ENCODE peak calls at places on chromosomes 3 and 15, in six cellular contexts. One of them, this sample, is unnamed.

GRCh38 chr3:120689395-120689794 is 7.4 kb upstream of the HGD start:
- DNase-seq in cardiac fibroblast: no peak
- DNase-seq in mesothelial cell of epicardium: no peak
- DNase-seq in NB4: no peak
- DNase-seq in epithelial cell of esophagus: no peak
- DNase-seq in fibroblast of pulmonary artery: no peak
- DNase-seq in this sample: no peak

GRCh38 chr15:98177950-98178848 is 217.7 kb downstream of the ARRDC4 start:
- DNase-seq in mesothelial cell of epicardium: no peak
- DNase-seq in NB4: peak; percentile 83
- DNase-seq in cardiac fibroblast: peak; percentile 61
- DNase-seq in fibroblast of pulmonary artery: peak; percentile 45
- DNase-seq in epithelial cell of esophagus: peak; percentile 86
- DNase-seq in this sample: peak; percentile 65

GRCh38 chr15:51022206-51022605 is 72.5 kb downstream of the TNFAIP8L3 start:
- DNase-seq in cardiac fibroblast: peak; percentile 7
- DNase-seq in fibroblast of pulmonary artery: no peak
- DNase-seq in epithelial cell of esophagus: no peak
- DNase-seq in mesothelial cell of epicardium: no peak
- DNase-seq in NB4: no peak
- DNase-seq in this sample: no peak

GRCh38 chr15:62291262-62291661 is 126.2 kb upstream of the C2CD4B start:
- DNase-seq in cardiac fibroblast: no peak
- DNase-seq in mesothelial cell of epicardium: no peak
- DNase-seq in epithelial cell of esophagus: no peak
- DNase-seq in NB4: no peak
- DNase-seq in fibroblast of pulmonary artery: peak; percentile 26
- DNase-seq in this sample: no peak

GRCh38 chr3:172840913-172841312 is 90.4 kb downstream of the ECT2 start:
- DNase-seq in fibroblast of pulmonary artery: no peak
- DNase-seq in cardiac fibroblast: no peak
- DNase-seq in mesothelial cell of epicardium: no peak
- DNase-seq in epithelial cell of esophagus: no peak
- DNase-seq in NB4: no peak
- DNase-seq in this sample: no peak

GRCh38 chr3:126151562-126152302 is 28.7 kb downstream of the ALDH1L1 start:
- DNase-seq in cardiac fibroblast: no peak
- DNase-seq in mesothelial cell of epicardium: no peak
- DNase-seq in fibroblast of pulmonary artery: no peak
- DNase-seq in NB4: no peak
- DNase-seq in epithelial cell of esophagus: no peak
- DNase-seq in this sample: no peak

GRCh38 chr15:45678459-45679178 is 43.8 kb downstream of the SQOR start:
- DNase-seq in NB4: no peak
- DNase-seq in fibroblast of pulmonary artery: no peak
- DNase-seq in cardiac fibroblast: no peak
- DNase-seq in epithelial cell of esophagus: no peak
- DNase-seq in mesothelial cell of epicardium: no peak
- DNase-seq in this sample: no peak

GRCh38 chr3:170359178-170359704 is 1.7 kb downstream of the SKIL start:
- DNase-seq in fibroblast of pulmonary artery: no peak
- DNase-seq in NB4: no peak
- DNase-seq in mesothelial cell of epicardium: no peak
- DNase-seq in epithelial cell of esophagus: no peak
- DNase-seq in cardiac fibroblast: no peak
- DNase-seq in this sample: no peak

GRCh38 chr15:51288143-51289065 is 50.0 kb downstream of the CYP19A1 start:
- DNase-seq in epithelial cell of esophagus: no peak
- DNase-seq in NB4: no peak
- DNase-seq in cardiac fibroblast: peak; percentile 64
- DNase-seq in mesothelial cell of epicardium: no peak
- DNase-seq in fibroblast of pulmonary artery: peak; percentile 25
- DNase-seq in this sample: no peak

DNA sequence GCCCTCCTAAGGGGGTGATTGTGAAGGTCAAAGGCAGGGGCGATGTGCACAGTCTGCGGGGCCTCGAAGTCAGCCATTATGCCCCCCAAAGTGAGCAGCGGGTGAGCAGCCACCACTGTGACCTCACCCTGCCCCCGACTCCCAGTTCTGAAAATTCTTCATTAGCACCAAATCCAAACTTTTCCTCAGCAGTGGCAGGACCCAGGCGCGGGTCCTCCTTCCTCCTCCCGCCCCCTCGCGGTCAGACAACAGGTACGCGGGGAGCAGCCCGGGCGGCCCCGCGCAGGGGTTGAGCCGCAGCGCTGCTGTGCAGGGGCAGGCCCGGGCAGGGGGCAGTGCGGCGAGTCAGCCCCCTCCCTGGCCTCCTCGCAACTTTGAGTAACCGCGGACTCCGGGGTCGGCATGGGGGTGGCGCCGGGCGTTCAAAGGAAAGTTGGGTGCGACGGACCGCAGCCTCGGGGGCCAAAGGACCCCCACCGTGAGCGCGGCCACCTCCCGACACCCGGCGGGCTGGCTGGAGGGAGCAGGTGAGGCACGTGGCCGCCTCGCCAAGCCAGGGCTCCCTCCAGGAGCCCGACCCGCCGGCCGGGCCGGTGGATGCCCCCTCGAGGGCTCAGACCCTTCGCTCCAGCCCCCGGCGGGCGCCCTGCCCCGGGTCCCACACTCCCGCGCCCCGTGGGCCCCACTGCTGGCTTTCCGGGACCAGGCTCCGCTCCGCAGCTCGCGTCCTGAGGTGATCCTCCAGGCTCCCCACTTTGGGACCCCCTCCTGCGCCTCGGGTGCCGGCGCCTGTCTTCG is 49.4 kb upstream of the CCDC174 start:
- DNase-seq in cardiac fibroblast: no peak
- DNase-seq in NB4: no peak
- DNase-seq in fibroblast of pulmonary artery: no peak
- DNase-seq in epithelial cell of esophagus: no peak
- DNase-seq in mesothelial cell of epicardium: no peak
- DNase-seq in this sample: peak; percentile 49
- TF ChIP-seq CTCF in cardiac fibroblast: no peak
- TF ChIP-seq CTCF in NB4: no peak
- TF ChIP-seq CTCF in fibroblast of pulmonary artery: no peak
- TF ChIP-seq CTCF in epithelial cell of esophagus: peak; percentile 10
- TF ChIP-seq CTCF in mesothelial cell of epicardium: peak; percentile 23
- TF ChIP-seq CTCF in this sample: peak; percentile 43

GRCh38 chr15:29613951-29614382 is 208.3 kb downstream of the TJP1 start:
- DNase-seq in epithelial cell of esophagus: peak; percentile 6
- DNase-seq in NB4: peak; percentile 36
- DNase-seq in mesothelial cell of epicardium: no peak
- DNase-seq in cardiac fibroblast: peak; percentile 18
- DNase-seq in fibroblast of pulmonary artery: peak; percentile 44
- DNase-seq in this sample: no peak
- TF ChIP-seq CTCF in epithelial cell of esophagus: peak; percentile 12
- TF ChIP-seq CTCF in NB4: peak; percentile 49
- TF ChIP-seq CTCF in mesothelial cell of epicardium: no peak
- TF ChIP-seq CTCF in cardiac fibroblast: no peak
- TF ChIP-seq CTCF in fibroblast of pulmonary artery: peak; percentile 19
- TF ChIP-seq CTCF in this sample: no peak

DNA sequence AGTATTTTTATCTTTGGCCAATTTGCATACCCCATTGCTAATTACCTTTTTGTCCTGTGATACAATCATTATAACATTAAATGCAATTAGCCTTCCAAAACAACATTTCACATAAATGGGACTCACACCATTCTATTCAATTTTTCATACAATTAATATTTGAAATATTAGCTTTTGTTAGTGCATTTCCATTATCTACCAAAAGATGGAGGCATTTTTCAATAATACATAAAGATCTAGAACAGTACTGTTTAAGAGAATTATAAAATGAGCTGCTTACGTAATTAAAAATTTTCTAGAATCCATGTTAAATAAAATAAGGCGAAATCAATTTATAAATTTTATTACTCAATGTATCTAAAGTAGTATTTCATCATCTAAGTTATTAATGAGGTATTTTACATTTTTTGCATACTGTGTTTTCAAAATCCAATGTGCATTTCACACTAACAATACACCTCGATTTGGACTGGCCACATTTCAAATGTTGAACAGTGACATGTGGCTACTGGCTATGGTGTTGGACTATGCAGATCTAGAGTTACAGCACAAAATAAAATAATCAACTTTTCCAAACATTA is 74.3 kb downstream of the TJP1 start:
- DNase-seq in NB4: no peak
- DNase-seq in mesothelial cell of epicardium: no peak
- DNase-seq in cardiac fibroblast: peak; percentile 53
- DNase-seq in epithelial cell of esophagus: no peak
- DNase-seq in fibroblast of pulmonary artery: peak; percentile 59
- DNase-seq in this sample: no peak
- TF ChIP-seq CTCF in NB4: no peak
- TF ChIP-seq CTCF in mesothelial cell of epicardium: peak; percentile 54
- TF ChIP-seq CTCF in cardiac fibroblast: peak; percentile 44
- TF ChIP-seq CTCF in epithelial cell of esophagus: peak; percentile 11
- TF ChIP-seq CTCF in fibroblast of pulmonary artery: peak; percentile 43
- TF ChIP-seq CTCF in this sample: no peak

GRCh38 chr15:100866386-100867330 is 13.0 kb upstream of the ALDH1A3 start:
- DNase-seq in NB4: no peak
- DNase-seq in mesothelial cell of epicardium: no peak
- DNase-seq in fibroblast of pulmonary artery: no peak
- DNase-seq in cardiac fibroblast: no peak
- DNase-seq in epithelial cell of esophagus: no peak
- DNase-seq in this sample: no peak

GRCh38 chr15:100863406-100864198 is 16.0 kb upstream of the ALDH1A3 start:
- DNase-seq in NB4: peak; percentile 76
- DNase-seq in fibroblast of pulmonary artery: peak; percentile 68
- DNase-seq in epithelial cell of esophagus: no peak
- DNase-seq in cardiac fibroblast: peak; percentile 72
- DNase-seq in mesothelial cell of epicardium: no peak
- DNase-seq in this sample: no peak

GRCh38 chr15:100867476-100867875 is 12.2 kb upstream of the ALDH1A3 start:
- DNase-seq in cardiac fibroblast: no peak
- DNase-seq in epithelial cell of esophagus: no peak
- DNase-seq in mesothelial cell of epicardium: no peak
- DNase-seq in NB4: no peak
- DNase-seq in fibroblast of pulmonary artery: no peak
- DNase-seq in this sample: no peak

GRCh38 chr15:100873029-100873677 is 6.5 kb upstream of the ALDH1A3 start:
- DNase-seq in mesothelial cell of epicardium: no peak
- DNase-seq in cardiac fibroblast: peak; percentile 94
- DNase-seq in fibroblast of pulmonary artery: peak; percentile 94
- DNase-seq in epithelial cell of esophagus: peak; percentile 93
- DNase-seq in NB4: peak; percentile 92
- DNase-seq in this sample: peak; percentile 68

GRCh38 chr15:100869151-100869999 is 10.3 kb upstream of the ALDH1A3 start:
- DNase-seq in fibroblast of pulmonary artery: no peak
- DNase-seq in NB4: peak; percentile 64
- DNase-seq in mesothelial cell of epicardium: no peak
- DNase-seq in epithelial cell of esophagus: peak; percentile 49
- DNase-seq in cardiac fibroblast: no peak
- DNase-seq in this sample: peak; percentile 41
- TF ChIP-seq CTCF in fibroblast of pulmonary artery: peak; percentile 52
- TF ChIP-seq CTCF in NB4: peak; percentile 67
- TF ChIP-seq CTCF in mesothelial cell of epicardium: peak; percentile 57
- TF ChIP-seq CTCF in epithelial cell of esophagus: peak; percentile 36
- TF ChIP-seq CTCF in cardiac fibroblast: peak; percentile 61
- TF ChIP-seq CTCF in this sample: peak; percentile 86

GRCh38 chr3:165211749-165212148 is 15.6 kb upstream of the SLITRK3 start:
- DNase-seq in epithelial cell of esophagus: no peak
- DNase-seq in fibroblast of pulmonary artery: no peak
- DNase-seq in NB4: no peak
- DNase-seq in cardiac fibroblast: no peak
- DNase-seq in mesothelial cell of epicardium: no peak
- DNase-seq in this sample: no peak

GRCh38 chr3:165210727-165211126 is 14.5 kb upstream of the SLITRK3 start:
- DNase-seq in fibroblast of pulmonary artery: no peak
- DNase-seq in epithelial cell of esophagus: no peak
- DNase-seq in mesothelial cell of epicardium: no peak
- DNase-seq in cardiac fibroblast: no peak
- DNase-seq in NB4: no peak
- DNase-seq in this sample: no peak

GRCh38 chr3:165212580-165212979 is 16.4 kb upstream of the SLITRK3 start:
- DNase-seq in NB4: no peak
- DNase-seq in epithelial cell of esophagus: no peak
- DNase-seq in mesothelial cell of epicardium: no peak
- DNase-seq in fibroblast of pulmonary artery: no peak
- DNase-seq in cardiac fibroblast: no peak
- DNase-seq in this sample: no peak

GRCh38 chr3:165206454-165207266 is 10.5 kb upstream of the SLITRK3 start:
- DNase-seq in cardiac fibroblast: peak; percentile 79
- DNase-seq in epithelial cell of esophagus: peak; percentile 83
- DNase-seq in NB4: peak; percentile 67
- DNase-seq in fibroblast of pulmonary artery: peak; percentile 80
- DNase-seq in mesothelial cell of epicardium: peak; percentile 54
- DNase-seq in this sample: peak; percentile 69

GRCh38 chr3:165210132-165210531 is 13.9 kb upstream of the SLITRK3 start:
- DNase-seq in mesothelial cell of epicardium: no peak
- DNase-seq in NB4: no peak
- DNase-seq in fibroblast of pulmonary artery: no peak
- DNase-seq in cardiac fibroblast: no peak
- DNase-seq in epithelial cell of esophagus: no peak
- DNase-seq in this sample: no peak
- TF ChIP-seq CTCF in mesothelial cell of epicardium: peak; percentile 68
- TF ChIP-seq CTCF in NB4: no peak
- TF ChIP-seq CTCF in fibroblast of pulmonary artery: peak; percentile 35
- TF ChIP-seq CTCF in cardiac fibroblast: peak; percentile 15
- TF ChIP-seq CTCF in epithelial cell of esophagus: peak; percentile 34
- TF ChIP-seq CTCF in this sample: peak; percentile 77

GRCh38 chr15:56249080-56249479 is 5.4 kb upstream of the RFX7 start:
- DNase-seq in cardiac fibroblast: peak; percentile 90
- DNase-seq in NB4: peak; percentile 50
- DNase-seq in epithelial cell of esophagus: peak; percentile 82
- DNase-seq in fibroblast of pulmonary artery: peak; percentile 80
- DNase-seq in mesothelial cell of epicardium: no peak
- DNase-seq in this sample: peak; percentile 8
- TF ChIP-seq CTCF in cardiac fibroblast: peak; percentile 62
- TF ChIP-seq CTCF in NB4: no peak
- TF ChIP-seq CTCF in epithelial cell of esophagus: peak; percentile 62
- TF ChIP-seq CTCF in fibroblast of pulmonary artery: peak; percentile 53
- TF ChIP-seq CTCF in mesothelial cell of epicardium: no peak
- TF ChIP-seq CTCF in this sample: no peak

GRCh38 chr3:110456438-110457138 is 615.0 kb upstream of the NECTIN3 start:
- DNase-seq in epithelial cell of esophagus: no peak
- DNase-seq in NB4: no peak
- DNase-seq in fibroblast of pulmonary artery: no peak
- DNase-seq in mesothelial cell of epicardium: no peak
- DNase-seq in cardiac fibroblast: no peak
- DNase-seq in this sample: no peak
- TF ChIP-seq CTCF in epithelial cell of esophagus: no peak
- TF ChIP-seq CTCF in NB4: peak; percentile 4
- TF ChIP-seq CTCF in fibroblast of pulmonary artery: no peak
- TF ChIP-seq CTCF in mesothelial cell of epicardium: no peak
- TF ChIP-seq CTCF in cardiac fibroblast: no peak
- TF ChIP-seq CTCF in this sample: no peak

GRCh38 chr15:94317211-94317610 is 85.8 kb downstream of the MCTP2 start:
- DNase-seq in NB4: no peak
- DNase-seq in cardiac fibroblast: no peak
- DNase-seq in epithelial cell of esophagus: no peak
- DNase-seq in fibroblast of pulmonary artery: no peak
- DNase-seq in mesothelial cell of epicardium: no peak
- DNase-seq in this sample: no peak

GRCh38 chr15:94312946-94313345 is 81.6 kb downstream of the MCTP2 start:
- DNase-seq in mesothelial cell of epicardium: no peak
- DNase-seq in fibroblast of pulmonary artery: peak; percentile 17
- DNase-seq in NB4: no peak
- DNase-seq in epithelial cell of esophagus: no peak
- DNase-seq in cardiac fibroblast: peak; percentile 22
- DNase-seq in this sample: no peak

GRCh38 chr15:94314639-94315038 is 83.3 kb downstream of the MCTP2 start:
- DNase-seq in cardiac fibroblast: no peak
- DNase-seq in fibroblast of pulmonary artery: no peak
- DNase-seq in mesothelial cell of epicardium: no peak
- DNase-seq in epithelial cell of esophagus: no peak
- DNase-seq in NB4: no peak
- DNase-seq in this sample: no peak
- TF ChIP-seq CTCF in cardiac fibroblast: no peak
- TF ChIP-seq CTCF in fibroblast of pulmonary artery: no peak
- TF ChIP-seq CTCF in mesothelial cell of epicardium: no peak
- TF ChIP-seq CTCF in epithelial cell of esophagus: no peak
- TF ChIP-seq CTCF in NB4: no peak
- TF ChIP-seq CTCF in this sample: peak; percentile 16

This sample was measured in endothelial cell.